ENCODE peak calls at places on chromosomes 7 and 10, in four cellular contexts. N is breast epithelium, B is nephron progenitor cell, A is thoracic aorta. P is an unnamed sample.

GRCh38 chr7:55165176-55165861 is 146.5 kb downstream of the EGFR start:
- DNase-seq in A (no peak), N (no peak), B (no peak), P (no peak)

GRCh38 chr7:133934262-133934973 is 192.7 kb upstream of the LRGUK start:
- DNase-seq in A (no peak), N (no peak), B (no peak), P (no peak)

GRCh38 chr10:23031318-23031717 is 64.1 kb upstream of the MSRB2 start:
- DNase-seq in N (no peak), B (no peak), A (no peak), P (no peak)

GRCh38 chr7:525740-526139 is 6.1 kb upstream of the PDGFA start:
- DNase-seq in B (no peak), N (no peak), A (no peak), P (no peak)

GRCh38 chr10:69994262-69994661 is 58.4 kb upstream of the MACROH2A2 start:
- DNase-seq in B (no peak), N (no peak), A (no peak), P (no peak)

GRCh38 chr10:114024876-114025609 is 18.6 kb upstream of the ADRB1 start:
- DNase-seq in A (no peak), N (no peak), B (no peak), P (no peak)

GRCh38 chr7:72751978-72752377 is 76.0 kb downstream of the TYW1B start:
- DNase-seq in B (peak), N (no peak), A (no peak), P (no peak)

GRCh38 chr7:12975387-12975786 is 288.0 kb downstream of the ARL4A start:
- DNase-seq in B (no peak), A (no peak), N (no peak), P (no peak)

GRCh38 chr10:87691515-87692070 is 31.9 kb downstream of the PAPSS2 start:
- DNase-seq in B (no peak), A (no peak), N (no peak), P (no peak)

GRCh38 chr10:96448558-96448957 is 65.2 kb downstream of the TLL2 start:
- DNase-seq in B (no peak), A (no peak), N (no peak), P (no peak)

GRCh38 chr10:129774082-129774735 is 189.9 kb downstream of the EBF3 start:
- DNase-seq in N (no peak), A (no peak), B (no peak), P (no peak)

GRCh38 chr10:71735709-71736569 is 16.4 kb upstream of the C10orf105 start:
- DNase-seq in N (no peak), B (no peak), A (no peak), P (no peak)

GRCh38 chr10:21572578-21572977 is 38.5 kb downstream of the MLLT10 start:
- DNase-seq in A (no peak), N (no peak), B (no peak), P (no peak)

GRCh38 chr7:15005672-15006071 is 103.1 kb upstream of the DGKB start:
- DNase-seq in B (no peak), A (no peak), N (no peak), P (no peak)

GRCh38 chr10:35236739-35237138 is 99.6 kb upstream of the CCNY start:
- DNase-seq in N (no peak), B (no peak), A (no peak), P (no peak)

GRCh38 chr10:71216751-71217265 is 4.4 kb downstream of the UNC5B start:
- DNase-seq in A (no peak), B (no peak), N (peak), P (no peak)

GRCh38 chr10:97103682-97104081 is 82.1 kb downstream of the SLIT1 start:
- DNase-seq in N (no peak), A (no peak), B (no peak), P (no peak)

GRCh38 chr10:44745920-44746319 is 165.2 kb upstream of the TMEM72 start:
- DNase-seq in A (no peak), N (no peak), B (no peak), P (no peak)

GRCh38 chr10:68073631-68074403 is 1.3 kb downstream of the HERC4 start:
- DNase-seq in N (no peak), A (no peak), B (no peak), P (no peak)

GRCh38 chr7:43850348-43851116 is 18.8 kb downstream of the MRPS24 start:
- DNase-seq in A (no peak), N (no peak), B (no peak), P (no peak)

GRCh38 chr10:102341038-102341688 is 54.3 kb upstream of the NFKB2 start:
- DNase-seq in A (no peak), B (no peak), N (no peak), P (no peak)

GRCh38 chr10:45373783-45374450 is at the start of gene ALOX5:
- DNase-seq in A (no peak), B (peak), N (peak), P (no peak)

GRCh38 chr10:13173619-13174018 is 12.3 kb downstream of the MCM10 start:
- DNase-seq in N (no peak), A (no peak), B (no peak), P (no peak)

GRCh38 chr7:67359900-67360299 is 363.3 kb downstream of the TYW1 start:
- DNase-seq in A (no peak), B (no peak), N (no peak), P (no peak)

GRCh38 chr10:11876805-11877395 is 53.7 kb downstream of the PROSER2 start:
- DNase-seq in A (no peak), N (no peak), B (no peak), P (no peak)

GRCh38 chr10:4399571-4399970 is 426.4 kb upstream of the AKR1E2 start:
- DNase-seq in N (no peak), B (no peak), A (no peak), P (no peak)

DNA sequence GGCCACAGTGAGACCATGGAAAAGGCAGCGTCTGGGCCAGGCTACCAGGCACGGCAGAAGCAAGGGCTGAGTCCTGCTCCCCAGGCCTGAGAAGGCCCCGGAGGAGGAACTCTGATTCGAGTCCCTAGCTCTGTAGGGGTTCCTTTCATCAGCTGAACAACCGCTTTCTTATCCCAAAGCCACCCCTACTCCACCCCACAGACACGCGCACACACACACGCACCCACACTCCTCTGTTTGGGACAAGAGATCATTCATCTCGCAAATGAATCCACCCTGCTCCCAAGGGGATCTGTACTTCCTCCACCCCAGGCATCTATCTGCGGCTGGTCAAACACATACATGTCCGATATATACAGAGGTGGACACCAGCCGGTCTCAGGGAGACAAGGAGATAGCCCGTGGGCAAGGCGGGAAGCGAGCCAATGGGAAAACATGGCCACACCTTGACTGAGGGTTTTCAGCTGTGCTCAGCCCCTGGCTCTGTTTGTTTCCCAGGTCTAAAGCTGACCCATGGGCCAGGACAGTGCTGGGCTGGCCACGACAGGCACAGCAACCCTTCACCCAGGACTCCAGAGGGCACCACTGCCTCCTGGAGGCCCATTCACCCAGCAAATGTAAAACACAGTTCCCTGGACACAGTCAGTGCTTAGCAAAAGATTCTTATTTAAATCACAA is 7.3 kb downstream of the ZCCHC24 start:
- DNase-seq in A (no peak), N (no peak), B (no peak), P (peak)
- TF ChIP-seq CTCF in A (peak), N (peak), B (no peak), P (no peak)

DNA sequence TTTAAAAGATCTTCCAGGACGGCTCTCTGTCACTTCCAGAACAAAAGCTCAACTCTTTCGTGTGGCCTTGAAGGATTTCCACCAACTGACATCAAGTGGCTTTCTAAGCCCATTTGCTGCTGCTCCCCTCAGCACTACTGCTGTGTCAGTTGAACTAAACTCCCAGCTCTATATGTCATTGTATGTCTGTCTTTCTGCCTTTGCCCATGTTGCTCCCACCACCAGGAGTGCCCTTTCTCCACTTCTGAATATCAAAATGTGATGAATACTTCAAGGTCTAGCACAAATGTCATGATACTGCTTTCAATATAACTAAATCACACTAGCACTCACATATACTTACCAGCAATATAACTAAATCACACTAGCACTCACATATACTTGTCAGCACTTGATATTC is 138.3 kb downstream of the ATXN7L1 start:
- DNase-seq in A (no peak), N (no peak), B (no peak), P (no peak)
- TF ChIP-seq CTCF in A (no peak), N (no peak), B (no peak), P (no peak)

DNA sequence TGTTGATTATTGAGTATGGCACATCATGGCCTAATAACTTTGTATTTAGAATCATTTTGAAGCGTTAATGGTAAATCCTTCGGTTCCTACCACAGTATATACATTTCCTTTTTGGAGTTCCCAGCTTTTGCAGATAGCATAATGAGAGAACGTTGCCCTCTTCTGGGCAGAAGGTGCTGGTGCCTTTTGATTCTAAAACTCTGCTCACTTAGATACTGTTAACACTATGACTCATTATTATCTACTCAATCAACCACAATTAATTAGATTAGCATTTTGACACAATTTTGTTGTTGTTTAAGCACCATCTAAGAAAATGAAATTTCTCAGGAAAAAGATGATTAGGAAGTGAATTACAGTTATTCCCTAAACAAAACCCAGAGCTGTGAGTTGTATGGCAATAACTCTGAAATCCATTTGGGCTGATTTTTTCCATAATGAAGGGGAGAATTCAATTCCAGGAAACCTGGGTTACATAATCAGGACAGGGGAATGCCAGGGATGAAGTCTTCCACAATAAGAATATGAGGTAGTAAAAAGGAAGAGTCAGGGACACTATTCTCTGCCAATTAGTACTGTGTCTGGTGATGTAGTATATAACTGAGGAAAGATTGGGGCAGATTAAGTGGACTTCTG is 11.5 kb upstream of the DLD start:
- DNase-seq in A (no peak), B (peak), N (no peak), P (no peak)
- TF ChIP-seq CTCF in A (peak), B (peak), N (peak), P (peak)

GRCh38 chr10:30155401-30155800 is 96.0 kb upstream of the JCAD start:
- DNase-seq in B (no peak), N (no peak), A (peak), P (no peak)

GRCh38 chr10:30154561-30154960 is 95.2 kb upstream of the JCAD start:
- DNase-seq in B (no peak), N (no peak), A (no peak), P (no peak)

GRCh38 chr10:30154126-30154525 is 94.7 kb upstream of the JCAD start:
- DNase-seq in A (no peak), B (no peak), N (no peak), P (no peak)

DNA sequence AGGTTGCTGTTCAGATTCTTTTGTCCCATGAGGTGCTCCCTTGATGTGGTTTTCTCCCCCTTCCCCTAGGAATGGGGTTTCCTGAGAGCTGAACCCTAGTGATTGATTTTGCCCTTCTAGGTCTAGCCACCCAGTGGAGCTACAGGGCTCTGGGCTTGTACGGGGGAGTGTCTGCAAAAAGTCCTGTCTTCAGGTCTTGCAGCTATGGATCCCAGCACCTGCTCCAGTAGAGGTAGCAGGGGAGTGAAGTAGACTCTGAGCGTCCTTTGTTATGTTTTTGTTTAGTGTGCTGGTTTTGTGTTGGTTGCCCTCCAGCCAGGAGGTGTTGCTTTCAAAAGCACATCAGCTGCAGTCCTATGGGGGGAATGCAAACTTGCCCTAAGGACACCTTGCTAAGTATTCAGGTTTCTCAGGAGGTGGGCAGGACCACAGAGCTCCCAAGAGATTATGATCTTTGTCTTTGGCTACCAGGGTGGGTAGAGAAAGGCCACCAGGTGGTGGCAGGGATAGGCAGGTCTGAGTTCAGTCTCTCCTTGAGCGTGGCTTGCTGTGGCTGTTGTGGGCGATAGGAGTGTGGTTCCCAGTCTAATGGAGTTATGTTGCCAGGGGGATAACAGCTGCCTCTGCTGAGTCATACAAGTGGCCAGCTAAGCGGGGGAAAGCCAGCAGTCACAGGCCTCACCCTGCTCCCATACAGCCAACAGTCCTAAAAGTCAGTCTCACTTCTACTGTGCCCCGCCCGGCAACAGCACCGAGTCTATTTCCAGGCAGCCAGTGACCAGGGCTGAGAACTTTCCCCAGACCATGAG is 92.4 kb upstream of the JCAD start:
- DNase-seq in A (peak), N (no peak), B (no peak), P (no peak)
- TF ChIP-seq CTCF in A (no peak), N (no peak), B (no peak), P (no peak)

P was measured in omental fat pad.